ENCODE peak calls at places on chromosomes 3 and 15, in seven cellular contexts. One of them, this sample, is unnamed.

GRCh38 chr15:42101861-42102260 is 7.5 kb upstream of the PLA2G4D start:
- DNase-seq in H1: no peak
- DNase-seq in K562: no peak
- DNase-seq in HepG2: no peak
- DNase-seq in GM12878: no peak
- DNase-seq in A549: no peak
- DNase-seq in HCT116: no peak
- DNase-seq in this sample: no peak

GRCh38 chr3:156614642-156615511 is 59.5 kb upstream of the TIPARP start:
- DNase-seq in K562: no peak
- DNase-seq in HepG2: no peak
- DNase-seq in A549: no peak
- DNase-seq in HCT116: no peak
- DNase-seq in GM12878: no peak
- DNase-seq in H1: no peak
- DNase-seq in this sample: peak

GRCh38 chr3:77539677-77540076 is 499.8 kb downstream of the ROBO2 start:
- DNase-seq in K562: no peak
- DNase-seq in GM12878: no peak
- DNase-seq in H1: no peak
- DNase-seq in A549: no peak
- DNase-seq in HCT116: no peak
- DNase-seq in HepG2: peak
- DNase-seq in this sample: no peak

GRCh38 chr15:99437315-99438221 is 128.2 kb upstream of the MEF2A start:
- DNase-seq in H1: peak
- DNase-seq in GM12878: no peak
- DNase-seq in HepG2: no peak
- DNase-seq in A549: no peak
- DNase-seq in K562: no peak
- DNase-seq in HCT116: no peak
- DNase-seq in this sample: no peak

GRCh38 chr3:130894130-130894872 is 417 bp downstream of the ATP2C1 start:
- DNase-seq in HCT116: no peak
- DNase-seq in A549: peak
- DNase-seq in K562: peak
- DNase-seq in GM12878: no peak
- DNase-seq in HepG2: peak
- DNase-seq in H1: no peak
- DNase-seq in this sample: no peak

GRCh38 chr3:71409352-71409751 is 174.2 kb downstream of the FOXP1 start:
- DNase-seq in GM12878: no peak
- DNase-seq in HepG2: no peak
- DNase-seq in A549: no peak
- DNase-seq in HCT116: no peak
- DNase-seq in K562: no peak
- DNase-seq in H1: no peak
- DNase-seq in this sample: no peak

GRCh38 chr3:23170306-23170705 is 32.8 kb upstream of the UBE2E2 start:
- DNase-seq in H1: no peak
- DNase-seq in GM12878: no peak
- DNase-seq in HepG2: no peak
- DNase-seq in HCT116: no peak
- DNase-seq in K562: no peak
- DNase-seq in A549: no peak
- DNase-seq in this sample: peak

GRCh38 chr15:33093234-33093633 is 101.3 kb downstream of the FMN1 start:
- DNase-seq in H1: no peak
- DNase-seq in HepG2: no peak
- DNase-seq in K562: no peak
- DNase-seq in A549: no peak
- DNase-seq in GM12878: no peak
- DNase-seq in HCT116: no peak
- DNase-seq in this sample: no peak

GRCh38 chr3:79016587-79017380 is 751.0 kb downstream of the ROBO1 start:
- DNase-seq in HepG2: no peak
- DNase-seq in A549: no peak
- DNase-seq in HCT116: no peak
- DNase-seq in K562: no peak
- DNase-seq in GM12878: no peak
- DNase-seq in H1: no peak
- DNase-seq in this sample: peak

GRCh38 chr15:34647569-34648334 is 64.3 kb upstream of the GOLGA8B start:
- DNase-seq in HepG2: no peak
- DNase-seq in K562: peak
- DNase-seq in A549: no peak
- DNase-seq in HCT116: no peak
- DNase-seq in H1: no peak
- DNase-seq in GM12878: no peak
- DNase-seq in this sample: peak

GRCh38 chr3:43231276-43232000 is 54.9 kb upstream of the SNRK start:
- DNase-seq in GM12878: no peak
- DNase-seq in K562: no peak
- DNase-seq in HCT116: no peak
- DNase-seq in H1: no peak
- DNase-seq in A549: no peak
- DNase-seq in HepG2: no peak
- DNase-seq in this sample: peak

GRCh38 chr3:111594205-111594604 is 941 bp downstream of the ZBED2 start:
- DNase-seq in HepG2: no peak
- DNase-seq in A549: no peak
- DNase-seq in H1: no peak
- DNase-seq in HCT116: no peak
- DNase-seq in GM12878: no peak
- DNase-seq in K562: no peak
- DNase-seq in this sample: peak

GRCh38 chr15:28954466-28955159 is 68.8 kb downstream of the APBA2 start:
- DNase-seq in HepG2: no peak
- DNase-seq in HCT116: no peak
- DNase-seq in K562: no peak
- DNase-seq in A549: no peak
- DNase-seq in H1: peak
- DNase-seq in GM12878: no peak
- DNase-seq in this sample: no peak

GRCh38 chr3:122932251-122932967 is 95.2 kb downstream of the SEMA5B start:
- DNase-seq in HepG2: no peak
- DNase-seq in GM12878: no peak
- DNase-seq in H1: no peak
- DNase-seq in K562: no peak
- DNase-seq in A549: no peak
- DNase-seq in HCT116: no peak
- DNase-seq in this sample: no peak

GRCh38 chr3:184336484-184337230 is 743 bp upstream of the FAM131A start:
- DNase-seq in A549: no peak
- DNase-seq in K562: no peak
- DNase-seq in GM12878: no peak
- DNase-seq in H1: peak
- DNase-seq in HepG2: peak
- DNase-seq in HCT116: no peak
- DNase-seq in this sample: peak

GRCh38 chr3:126517291-126517951 is at the start of gene UROC1:
- DNase-seq in HepG2: no peak
- DNase-seq in HCT116: no peak
- DNase-seq in GM12878: no peak
- DNase-seq in H1: no peak
- DNase-seq in K562: no peak
- DNase-seq in A549: no peak
- DNase-seq in this sample: no peak

GRCh38 chr15:33279613-33280205 is 31.1 kb upstream of the RYR3 start:
- DNase-seq in HCT116: no peak
- DNase-seq in K562: no peak
- DNase-seq in H1: no peak
- DNase-seq in A549: peak
- DNase-seq in GM12878: no peak
- DNase-seq in HepG2: no peak
- DNase-seq in this sample: no peak

GRCh38 chr3:179181993-179182551 is 33.9 kb downstream of the PIK3CA start:
- DNase-seq in A549: no peak
- DNase-seq in H1: no peak
- DNase-seq in HepG2: no peak
- DNase-seq in K562: no peak
- DNase-seq in GM12878: no peak
- DNase-seq in HCT116: no peak
- DNase-seq in this sample: peak

GRCh38 chr3:32934150-32934742 is 17.2 kb upstream of the CCR4 start:
- DNase-seq in HCT116: peak
- DNase-seq in GM12878: no peak
- DNase-seq in A549: no peak
- DNase-seq in HepG2: no peak
- DNase-seq in H1: no peak
- DNase-seq in K562: no peak
- DNase-seq in this sample: peak

GRCh38 chr15:31108836-31109235 is 7.3 kb upstream of the TRPM1 start:
- DNase-seq in H1: no peak
- DNase-seq in GM12878: no peak
- DNase-seq in K562: no peak
- DNase-seq in HepG2: no peak
- DNase-seq in HCT116: no peak
- DNase-seq in A549: no peak
- DNase-seq in this sample: peak

GRCh38 chr3:140719841-140720240 is 42.0 kb downstream of the TRIM42 start:
- DNase-seq in A549: no peak
- DNase-seq in HCT116: no peak
- DNase-seq in HepG2: no peak
- DNase-seq in K562: no peak
- DNase-seq in H1: no peak
- DNase-seq in GM12878: no peak
- DNase-seq in this sample: no peak

GRCh38 chr15:40845511-40846284 is 1.9 kb downstream of the SPINT1 start:
- DNase-seq in A549: no peak
- DNase-seq in K562: peak
- DNase-seq in HCT116: no peak
- DNase-seq in HepG2: peak
- DNase-seq in H1: no peak
- DNase-seq in GM12878: no peak
- DNase-seq in this sample: no peak

GRCh38 chr3:126245811-126246727 is 65.7 kb upstream of the ALDH1L1 start:
- DNase-seq in HepG2: peak
- DNase-seq in K562: peak
- DNase-seq in H1: peak
- DNase-seq in GM12878: no peak
- DNase-seq in HCT116: peak
- DNase-seq in A549: peak
- DNase-seq in this sample: peak

GRCh38 chr15:77819841-77820728 is 187.4 kb upstream of the LINGO1 start:
- DNase-seq in HepG2: peak
- DNase-seq in H1: peak
- DNase-seq in HCT116: peak
- DNase-seq in A549: peak
- DNase-seq in GM12878: no peak
- DNase-seq in K562: peak
- DNase-seq in this sample: no peak
- H3K4me2 ChIP-seq in HepG2: peak
- H3K4me2 ChIP-seq in H1: peak
- H3K4me2 ChIP-seq in HCT116: peak
- H3K4me2 ChIP-seq in A549: peak
- H3K4me2 ChIP-seq in GM12878: no peak
- H3K4me2 ChIP-seq in K562: no peak
- H3K4me2 ChIP-seq in this sample: no peak

GRCh38 chr3:129422897-129423296 is 5.5 kb downstream of the EFCAB12 start:
- DNase-seq in A549: no peak
- DNase-seq in HCT116: no peak
- DNase-seq in HepG2: no peak
- DNase-seq in GM12878: no peak
- DNase-seq in K562: no peak
- DNase-seq in H1: no peak
- DNase-seq in this sample: no peak

GRCh38 chr3:129428020-129428381 is 435 bp downstream of the EFCAB12 start:
- DNase-seq in K562: no peak
- DNase-seq in HepG2: no peak
- DNase-seq in A549: no peak
- DNase-seq in HCT116: no peak
- DNase-seq in GM12878: no peak
- DNase-seq in H1: no peak
- DNase-seq in this sample: no peak

GRCh38 chr3:129425619-129426018 is 2.8 kb downstream of the EFCAB12 start:
- DNase-seq in GM12878: no peak
- DNase-seq in HepG2: no peak
- DNase-seq in A549: no peak
- DNase-seq in HCT116: no peak
- DNase-seq in K562: no peak
- DNase-seq in H1: no peak
- DNase-seq in this sample: no peak

GRCh38 chr3:129424185-129424841 is 4.1 kb downstream of the EFCAB12 start:
- DNase-seq in H1: no peak
- DNase-seq in HepG2: peak
- DNase-seq in A549: no peak
- DNase-seq in HCT116: no peak
- DNase-seq in K562: no peak
- DNase-seq in GM12878: peak
- DNase-seq in this sample: peak

GRCh38 chr3:129425213-129425612 is 3.2 kb downstream of the EFCAB12 start:
- DNase-seq in H1: no peak
- DNase-seq in HepG2: no peak
- DNase-seq in HCT116: no peak
- DNase-seq in A549: no peak
- DNase-seq in GM12878: no peak
- DNase-seq in K562: no peak
- DNase-seq in this sample: no peak
- TF ChIP-seq CEBPB in H1: no peak
- TF ChIP-seq CEBPB in HepG2: no peak
- TF ChIP-seq CEBPB in HCT116: no peak
- TF ChIP-seq CEBPB in A549: no peak
- TF ChIP-seq CEBPB in GM12878: no peak
- TF ChIP-seq CEBPB in K562: no peak
- TF ChIP-seq CEBPB in this sample: no peak

GRCh38 chr15:84690342-84690741 is 25.6 kb downstream of the SEC11A start:
- DNase-seq in K562: no peak
- DNase-seq in HepG2: no peak
- DNase-seq in H1: no peak
- DNase-seq in HCT116: no peak
- DNase-seq in GM12878: no peak
- DNase-seq in A549: no peak
- DNase-seq in this sample: no peak

GRCh38 chr15:84684092-84684491 is 26.1 kb upstream of the NMB start:
- DNase-seq in K562: no peak
- DNase-seq in A549: no peak
- DNase-seq in H1: no peak
- DNase-seq in HCT116: no peak
- DNase-seq in GM12878: no peak
- DNase-seq in HepG2: no peak
- DNase-seq in this sample: peak

GRCh38 chr15:84685304-84685703 is 27.3 kb upstream of the NMB start:
- DNase-seq in A549: no peak
- DNase-seq in HepG2: no peak
- DNase-seq in K562: no peak
- DNase-seq in HCT116: peak
- DNase-seq in GM12878: no peak
- DNase-seq in H1: no peak
- DNase-seq in this sample: peak

GRCh38 chr15:84689858-84690257 is 26.1 kb downstream of the SEC11A start:
- DNase-seq in H1: no peak
- DNase-seq in A549: no peak
- DNase-seq in GM12878: no peak
- DNase-seq in K562: no peak
- DNase-seq in HCT116: no peak
- DNase-seq in HepG2: no peak
- DNase-seq in this sample: no peak
- H3K4me2 ChIP-seq in H1: no peak
- H3K4me2 ChIP-seq in A549: no peak
- H3K4me2 ChIP-seq in GM12878: no peak
- H3K4me2 ChIP-seq in K562: no peak
- H3K4me2 ChIP-seq in HCT116: no peak
- H3K4me2 ChIP-seq in HepG2: no peak
- H3K4me2 ChIP-seq in this sample: no peak

GRCh38 chr3:119333773-119334492 is 39.8 kb downstream of the ARHGAP31 start:
- DNase-seq in GM12878: no peak
- DNase-seq in HepG2: no peak
- DNase-seq in K562: no peak
- DNase-seq in H1: no peak
- DNase-seq in A549: no peak
- DNase-seq in HCT116: no peak
- DNase-seq in this sample: no peak
- TF ChIP-seq CEBPB in GM12878: no peak
- TF ChIP-seq CEBPB in HepG2: no peak
- TF ChIP-seq CEBPB in K562: no peak
- TF ChIP-seq CEBPB in H1: no peak
- TF ChIP-seq CEBPB in A549: no peak
- TF ChIP-seq CEBPB in HCT116: no peak
- TF ChIP-seq CEBPB in this sample: no peak